ENCODE peak calls at places on chromosomes 2 and 18, in seven cellular contexts. O, M, F, K, X, B and R are unnamed samples.

GRCh38 chr2:28357948-28358667 is 34.5 kb upstream of the FOSL2 start:
- DNase-seq in X (no peak), O (no peak), F (no peak), B (no peak), K (no peak), M (no peak), R (no peak)

GRCh38 chr2:238906936-238907716 is 59.2 kb downstream of the TWIST2 start:
- DNase-seq in F (no peak), K (no peak), O (no peak), M (peak), X (no peak), B (no peak), R (no peak)

GRCh38 chr2:45688479-45689298 is 37.2 kb downstream of the PRKCE start:
- DNase-seq in M (no peak), F (no peak), K (no peak), X (no peak), O (no peak), B (no peak), R (no peak)

GRCh38 chr2:134087371-134087921 is 166.4 kb upstream of the MGAT5 start:
- DNase-seq in M (no peak), O (no peak), F (no peak), X (peak), K (no peak), B (no peak), R (no peak)

GRCh38 chr2:238096311-238097011 is 3.7 kb upstream of the ESPNL start:
- DNase-seq in K (no peak), M (peak), O (no peak), X (no peak), F (no peak), B (no peak), R (peak)

GRCh38 chr18:28584726-28585125 is 407.8 kb upstream of the CDH2 start:
- DNase-seq in X (peak), F (peak), K (no peak), B (no peak), O (no peak), M (peak), R (no peak)

GRCh38 chr18:58263055-58263732 is 219.2 kb downstream of the NEDD4L start:
- DNase-seq in M (no peak), X (peak), O (no peak), F (no peak), B (no peak), K (no peak), R (no peak)

GRCh38 chr18:79924814-79925655 is 26.4 kb downstream of the SLC66A2 start:
- DNase-seq in X (no peak), F (no peak), B (peak), M (no peak), O (peak), K (no peak), R (peak)

GRCh38 chr2:153971250-153971649 is 99.5 kb downstream of the GALNT13 start:
- DNase-seq in B (no peak), F (no peak), M (no peak), K (no peak), O (no peak), X (no peak), R (no peak)

GRCh38 chr2:152657042-152657441 is 60.2 kb downstream of the PRPF40A start:
- DNase-seq in O (no peak), M (no peak), F (no peak), X (no peak), B (no peak), K (no peak), R (no peak)

GRCh38 chr18:9631814-9632496 is 17.6 kb upstream of the PPP4R1 start:
- DNase-seq in M (no peak), X (peak), F (peak), O (no peak), B (no peak), K (no peak), R (no peak)

GRCh38 chr18:79393626-79394401 is 1.9 kb upstream of the NFATC1 start:
- DNase-seq in O (peak), K (peak), M (peak), X (peak), F (peak), B (peak), R (peak)

GRCh38 chr2:128622371-128622770 is 303.7 kb upstream of the HS6ST1 start:
- DNase-seq in B (peak), M (no peak), X (no peak), O (no peak), K (peak), F (no peak), R (no peak)

GRCh38 chr2:3624059-3624794 is 29.3 kb downstream of the COLEC11 start:
- DNase-seq in M (no peak), B (no peak), K (no peak), F (no peak), X (no peak), O (no peak), R (no peak)

GRCh38 chr18:22466608-22467390 is 49.1 kb upstream of the CTAGE1 start:
- DNase-seq in X (peak), B (no peak), K (peak), F (peak), M (no peak), O (no peak), R (no peak)

GRCh38 chr18:9619990-9620389 is 5.6 kb upstream of the PPP4R1 start:
- DNase-seq in O (no peak), F (no peak), M (no peak), K (no peak), B (no peak), X (no peak), R (no peak)

GRCh38 chr2:46956981-46957531 is 41.5 kb upstream of the MCFD2 start:
- DNase-seq in M (no peak), X (no peak), K (no peak), B (no peak), O (no peak), F (no peak), R (no peak)

GRCh38 chr2:63545023-63545422 is 43.3 kb downstream of the WDPCP start:
- DNase-seq in O (no peak), M (peak), K (no peak), X (no peak), F (no peak), B (no peak), R (no peak)

GRCh38 chr2:20447437-20448245 is 767 bp downstream of the RHOB start:
- DNase-seq in X (peak), O (no peak), K (peak), B (peak), M (peak), F (no peak), R (no peak)

GRCh38 chr18:67511840-67512239 is 4.7 kb downstream of the DSEL start:
- DNase-seq in X (no peak), O (no peak), F (no peak), M (no peak), K (no peak), B (no peak), R (no peak)

GRCh38 chr2:157504623-157505022 is 60.7 kb upstream of the CYTIP start:
- DNase-seq in O (no peak), M (no peak), F (no peak), B (peak), K (peak), X (no peak), R (no peak)
- TF ChIP-seq CTCF in O (no peak), M (no peak), F (no peak), B (no peak), K (peak), X (no peak), R (no peak)

GRCh38 chr18:12703096-12703567 is 290 bp downstream of the PSMG2 start:
- DNase-seq in M (no peak), F (no peak), X (no peak), O (no peak), B (no peak), K (no peak), R (no peak)

GRCh38 chr18:12703714-12704113 is 872 bp downstream of the PSMG2 start:
- DNase-seq in K (no peak), X (no peak), M (peak), F (peak), O (no peak), B (no peak), R (no peak)

GRCh38 chr18:12701161-12701560 is 1.4 kb downstream of the CEP76 start:
- DNase-seq in O (no peak), F (no peak), B (no peak), K (no peak), X (no peak), M (no peak), R (no peak)

GRCh38 chr18:12699747-12700146 is 2.8 kb downstream of the CEP76 start:
- DNase-seq in K (no peak), X (no peak), M (no peak), B (no peak), O (no peak), F (no peak), R (no peak)

DNA sequence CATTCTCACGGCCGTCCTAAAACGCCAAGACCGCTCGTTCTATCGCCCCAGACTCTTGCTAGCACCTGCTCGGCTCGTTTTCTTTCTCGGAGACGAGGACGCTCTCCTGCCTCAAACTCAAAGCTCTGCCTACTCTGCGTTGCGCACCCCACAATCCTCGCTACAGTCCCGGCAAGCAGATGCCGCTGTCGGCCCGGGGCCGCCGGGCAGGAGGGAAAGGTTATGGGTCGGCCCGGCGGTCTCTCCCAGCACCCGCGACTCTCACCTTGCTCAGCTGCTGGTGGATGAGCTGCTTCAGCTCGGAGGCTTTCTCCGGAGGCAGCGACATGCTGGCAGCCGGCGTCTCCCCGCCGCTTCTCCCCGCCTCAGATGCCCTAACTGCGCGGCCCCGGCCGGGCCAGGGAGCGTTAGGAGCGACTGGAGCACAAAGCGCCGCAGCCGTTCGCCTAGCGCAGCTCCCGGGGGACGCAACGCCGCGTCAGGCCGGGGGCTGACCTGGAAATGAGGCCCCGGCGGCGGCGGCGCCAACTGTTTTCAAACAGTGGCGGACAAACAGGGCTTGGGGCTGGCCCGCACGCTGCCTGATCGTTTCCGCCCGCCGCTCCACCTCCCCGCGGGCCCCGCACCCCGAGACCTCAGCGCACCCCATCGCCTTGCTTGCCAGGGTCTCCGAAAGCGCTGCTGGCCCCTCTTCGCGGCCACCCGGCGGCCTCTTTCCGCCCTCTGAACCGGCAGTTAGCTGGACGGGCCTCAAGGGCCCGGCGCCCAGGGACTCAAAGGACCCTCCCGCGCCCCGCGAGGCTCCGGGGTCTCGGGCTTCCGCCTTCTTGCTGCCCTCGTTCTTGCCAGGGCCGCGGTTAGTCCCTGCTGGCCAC is at the start of the genes CEP76 and PSMG2:
- DNase-seq in M (peak), B (peak), O (peak), F (peak), X (peak), K (peak), R (peak)
- TF ChIP-seq CTCF in M (no peak), B (no peak), O (no peak), F (no peak), X (no peak), K (no peak), R (no peak)

GRCh38 chr2:207529330-207530159 is at the start of gene CREB1:
- DNase-seq in B (peak), X (peak), O (peak), K (peak), M (peak), F (peak), R (peak)

GRCh38 chr2:207532676-207533075 is 2.9 kb downstream of the CREB1 start:
- DNase-seq in M (no peak), O (no peak), F (no peak), X (peak), K (peak), B (no peak), R (no peak)

GRCh38 chr2:207530160-207531023 is 630 bp downstream of the CREB1 start:
- DNase-seq in O (no peak), X (peak), M (peak), K (peak), F (no peak), B (peak), R (no peak)

GRCh38 chr2:207531024-207531411 is 1.3 kb downstream of the CREB1 start:
- DNase-seq in M (peak), K (peak), O (no peak), B (no peak), F (no peak), X (no peak), R (no peak)

DNA sequence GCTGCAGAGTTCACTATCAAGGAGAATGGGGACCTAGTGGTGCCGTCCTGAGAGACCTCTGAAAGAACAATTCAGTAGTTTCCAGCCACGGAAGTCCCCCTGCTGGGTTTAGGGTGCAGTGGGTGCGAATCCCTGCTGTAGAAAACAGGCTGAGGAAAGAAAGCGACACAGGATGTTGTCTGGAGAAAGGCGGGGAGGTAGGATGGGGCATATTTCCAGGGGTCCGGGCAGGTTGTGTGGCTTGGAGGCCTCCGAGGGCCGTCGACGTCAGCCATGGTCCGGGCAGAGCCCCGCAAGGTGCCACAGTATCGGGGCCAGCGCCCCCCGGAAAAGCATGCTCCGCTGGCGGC is 807 bp upstream of the CREB1 start:
- DNase-seq in X (peak), F (no peak), M (no peak), B (peak), O (no peak), K (no peak), R (no peak)
- TF ChIP-seq CTCF in X (no peak), F (peak), M (peak), B (peak), O (no peak), K (no peak), R (no peak)

GRCh38 chr18:46950064-46950656 is 32.8 kb downstream of the KATNAL2 start:
- DNase-seq in O (no peak), K (no peak), X (no peak), F (no peak), B (no peak), M (peak), R (no peak)
- TF ChIP-seq CTCF in O (no peak), K (no peak), X (peak), F (peak), B (peak), M (peak), R (peak)

GRCh38 chr2:146312899-146313298 is 1531.9 kb upstream of the ACVR2A start:
- DNase-seq in M (no peak), B (no peak), F (peak), O (no peak), K (no peak), X (no peak), R (no peak)
- TF ChIP-seq CTCF in M (peak), B (peak), F (no peak), O (no peak), K (no peak), X (no peak), R (peak)

DNA sequence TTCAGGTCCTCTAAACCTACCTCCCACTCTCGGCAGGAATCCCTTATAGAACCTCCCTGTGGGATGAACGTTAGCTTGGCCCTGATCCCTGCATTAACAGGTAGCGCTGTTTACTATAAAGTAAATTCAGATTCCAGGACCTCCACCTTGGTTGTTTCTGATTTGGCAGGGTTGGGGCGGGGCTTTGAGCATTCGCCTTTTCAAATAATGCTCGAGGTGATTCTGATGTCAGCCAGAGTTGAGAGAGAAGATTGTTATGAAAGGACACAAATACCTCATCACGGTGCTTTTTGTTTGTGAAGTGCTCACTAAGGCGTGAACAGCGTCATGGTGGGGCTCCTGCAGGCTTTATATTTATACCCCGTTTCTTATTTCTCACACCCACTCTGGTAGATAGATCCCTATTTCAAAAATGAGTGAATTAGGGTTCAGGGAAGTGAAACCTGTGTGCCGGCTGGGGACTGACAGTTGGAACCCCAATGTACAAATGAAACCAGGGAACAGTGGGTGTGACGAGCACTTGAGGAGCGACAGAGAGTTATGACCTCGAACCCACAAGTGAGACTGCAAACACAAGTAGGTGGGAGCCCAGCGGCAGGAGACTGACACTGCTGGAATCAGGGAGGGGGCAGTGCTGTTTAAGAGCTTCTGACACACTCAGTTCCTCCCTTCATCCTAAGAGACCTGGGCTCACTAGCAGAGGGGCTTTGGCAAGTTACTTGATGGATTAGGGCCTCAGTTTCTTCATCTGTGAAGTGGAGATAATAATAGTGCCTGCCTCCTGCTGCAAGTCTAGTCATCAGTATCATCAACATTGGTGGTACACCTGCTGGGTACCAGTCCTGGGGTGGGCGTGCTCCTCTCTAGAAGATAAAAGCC is 14.3 kb upstream of the CXCR4 start:
- DNase-seq in K (peak), M (no peak), X (no peak), O (no peak), F (no peak), B (peak), R (no peak)
- TF ChIP-seq CTCF in K (no peak), M (no peak), X (no peak), O (no peak), F (no peak), B (no peak), R (no peak)

DNA sequence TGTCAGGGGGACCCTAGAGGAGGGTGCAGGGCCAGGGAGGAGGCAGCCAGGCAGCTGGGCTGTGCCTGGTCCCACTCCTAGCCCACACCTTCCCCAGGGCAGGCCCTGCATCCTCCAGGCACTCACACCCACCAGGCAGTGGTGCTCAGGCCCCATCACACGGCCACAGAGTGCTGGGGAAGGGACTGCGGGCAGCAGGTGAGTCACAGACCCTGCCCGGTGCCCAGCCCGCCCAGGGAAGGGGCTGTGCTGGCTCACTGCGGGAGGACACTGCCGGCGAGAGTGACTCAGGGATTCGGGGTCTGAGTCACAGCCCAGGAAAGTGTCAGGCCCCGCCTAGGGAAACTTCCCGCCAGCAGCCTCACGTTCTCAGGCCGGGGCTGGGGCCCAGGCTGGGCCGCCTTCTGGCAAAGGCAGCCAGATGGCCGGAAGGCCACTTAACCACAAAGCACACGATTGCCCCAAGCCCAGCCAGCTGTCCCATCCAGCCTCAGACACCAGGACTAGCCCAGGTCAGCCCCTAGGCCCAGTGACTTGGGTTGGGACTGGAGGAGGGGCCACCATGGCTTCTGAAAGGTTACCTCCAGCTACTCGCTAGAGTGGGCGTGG is 42.2 kb downstream of the BIN1 start:
- DNase-seq in M (peak), B (peak), F (peak), K (peak), O (peak), X (peak), R (no peak)
- TF ChIP-seq CTCF in M (no peak), B (no peak), F (no peak), K (no peak), O (no peak), X (no peak), R (no peak)

DNA sequence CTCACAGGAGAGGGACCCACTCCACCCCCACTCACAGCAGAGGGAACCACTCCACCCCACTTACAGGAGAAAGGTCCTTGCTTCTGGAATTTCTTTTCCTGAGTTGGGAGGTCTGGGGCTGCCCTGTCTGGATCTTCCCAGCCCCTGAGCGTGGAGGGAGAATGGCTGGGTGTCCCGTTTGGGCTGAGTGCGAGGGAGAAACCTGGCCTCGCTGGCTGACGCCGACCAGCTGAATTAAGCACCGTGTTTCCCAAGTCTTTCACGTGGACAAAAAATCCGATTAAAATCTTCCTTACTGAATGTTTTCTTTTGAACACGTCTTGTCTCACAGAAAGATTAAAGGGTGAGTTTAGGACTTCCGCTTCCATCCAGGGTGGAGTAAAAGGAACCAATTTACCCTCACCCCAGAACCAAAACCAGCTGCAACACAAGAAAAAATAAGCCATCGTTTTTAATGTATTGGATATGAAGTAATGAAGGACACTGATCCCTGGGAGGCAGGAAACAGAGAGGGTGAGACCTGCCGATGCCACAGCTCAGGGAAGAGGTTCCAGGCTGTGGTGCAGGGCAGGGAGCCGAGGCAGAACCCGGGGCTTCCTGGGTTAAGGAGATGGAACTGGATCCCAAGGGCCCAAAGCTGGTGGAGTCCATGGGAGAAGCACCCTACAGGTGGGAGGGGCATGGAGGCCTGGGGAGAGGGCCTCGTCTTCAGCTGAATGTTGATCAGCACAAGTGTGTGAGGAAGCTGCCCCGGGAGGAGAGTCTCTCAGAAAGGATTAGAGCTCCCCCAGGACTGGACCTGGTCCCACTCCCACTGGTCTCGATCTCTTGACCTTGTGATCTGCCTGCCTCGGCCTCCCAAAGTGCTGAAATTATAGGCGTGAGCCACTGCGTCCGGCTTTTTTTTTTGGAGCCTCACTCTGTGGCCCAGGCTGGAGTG is 60.3 kb downstream of the RTP5 start:
- DNase-seq in K (no peak), F (no peak), O (no peak), B (no peak), M (no peak), X (no peak), R (no peak)
- TF ChIP-seq CTCF in K (no peak), F (no peak), O (no peak), B (no peak), M (no peak), X (no peak), R (no peak)

GRCh38 chr2:240579771-240580614 is 6.5 kb upstream of the CAPN10 start:
- DNase-seq in X (peak), F (peak), O (peak), M (peak), B (peak), K (peak), R (no peak)
- TF ChIP-seq CTCF in X (peak), F (no peak), O (no peak), M (peak), B (peak), K (peak), R (no peak)

GRCh38 chr2:42794271-42795046 is 2.1 kb upstream of the HAAO start:
- DNase-seq in F (peak), M (peak), B (peak), K (no peak), O (no peak), X (peak), R (no peak)
- TF ChIP-seq CTCF in F (peak), M (peak), B (no peak), K (no peak), O (no peak), X (peak), R (peak)